ENCODE peak calls at places on chromosomes 16 and 17, in five cellular contexts. O is T-helper 1 cell; G is T-helper 17 cell; W is stimulated activated CD4-positive, alpha-beta T cell treated with anti-CD3 and anti-CD28 coated beads, Interleukin-4, amount 100 ng/mL, for 24 hours; Q is GM03348. V is an unnamed sample.

GRCh38 chr16:57235128-57236092 is 9.6 kb upstream of the ARL2BP start:
- DNase-seq in W (peak), Q (no peak), O (no peak), G (no peak), V (peak)

GRCh38 chr17:73533801-73534574 is 110.3 kb downstream of the SDK2 start:
- DNase-seq in G (no peak), W (no peak), O (no peak), Q (no peak), V (no peak)

GRCh38 chr16:55667753-55668152 is 12.0 kb downstream of the SLC6A2 start:
- DNase-seq in W (no peak), Q (no peak), G (no peak), O (no peak), V (no peak)

GRCh38 chr16:87580855-87581261 is 21.4 kb upstream of the JPH3 start:
- DNase-seq in Q (peak), G (no peak), W (peak), O (no peak), V (no peak)

GRCh38 chr17:17959520-17960361 is 12.5 kb downstream of the TOM1L2 start:
- DNase-seq in W (peak), G (no peak), O (no peak), Q (peak), V (peak)

GRCh38 chr17:45335721-45336120 is 18.9 kb upstream of the MAP3K14 start:
- DNase-seq in O (no peak), Q (no peak), G (no peak), W (no peak), V (no peak)

GRCh38 chr16:83615981-83616380 is 191.8 kb upstream of the HSBP1 start:
- DNase-seq in O (no peak), Q (peak), G (no peak), W (no peak), V (no peak)

GRCh38 chr17:76943202-76943601 is 75.0 kb downstream of the MGAT5B start:
- DNase-seq in Q (no peak), O (no peak), W (no peak), G (no peak), V (no peak)

GRCh38 chr17:2925011-2925410 is 128.8 kb downstream of the RAP1GAP2 start:
- DNase-seq in O (no peak), Q (no peak), G (no peak), W (no peak), V (no peak)

GRCh38 chr17:50365649-50366393 is 7.2 kb downstream of the MRPL27 start:
- DNase-seq in Q (no peak), G (no peak), W (no peak), O (no peak), V (no peak)

GRCh38 chr16:14074544-14074943 is 3.4 kb downstream of the MRTFB start:
- DNase-seq in G (no peak), W (no peak), O (no peak), Q (no peak), V (no peak)

GRCh38 chr17:6524520-6524919 is 31.8 kb downstream of the PITPNM3 start:
- DNase-seq in O (no peak), Q (no peak), W (no peak), G (no peak), V (no peak)

GRCh38 chr17:6347776-6348175 is 87.1 kb downstream of the AIPL1 start:
- DNase-seq in Q (no peak), W (no peak), G (no peak), O (no peak), V (no peak)

GRCh38 chr17:47299239-47299910 is 24.4 kb upstream of the EFCAB13 start:
- DNase-seq in W (no peak), G (no peak), O (no peak), Q (no peak), V (no peak)

GRCh38 chr17:48024149-48025039 is 13.2 kb downstream of the COPZ2 start:
- DNase-seq in Q (peak), W (peak), G (peak), O (no peak), V (peak)